ENCODE peak calls at places on chromosomes 5 and 9, in five cellular contexts. L is CD4-positive, CD25-positive, alpha-beta regulatory T cell; N is cardiac muscle cell; G is aorta; Y is effector memory CD4-positive, alpha-beta T cell. F is an unnamed sample. For H3K4me1, the result is how much of the 10 kb centered on the place peaks cover.

GRCh38 chr9:129077236-129077635 is 3.7 kb upstream of the DOLPP1 start:
- DNase-seq in Y (no peak), L (no peak), G (no peak), N (no peak), F (no peak)

GRCh38 chr9:8254527-8254926 is 454.9 kb upstream of the DMAC1 start:
- DNase-seq in L (no peak), N (no peak), Y (no peak), G (no peak), F (no peak)

GRCh38 chr9:129737479-129738269 is 15.2 kb downstream of the PTGES start:
- DNase-seq in G (peak), N (peak), L (peak), Y (peak), F (peak)

GRCh38 chr5:89628876-89629635 is 746.1 kb upstream of the MEF2C start:
- DNase-seq in N (no peak), G (no peak), L (no peak), Y (no peak), F (no peak)

GRCh38 chr9:26975728-26976707 is 19.8 kb downstream of the IFT74 start:
- DNase-seq in G (no peak), L (peak), Y (no peak), N (peak), F (peak)

GRCh38 chr5:107826311-107827000 is 155.7 kb upstream of the EFNA5 start:
- DNase-seq in L (no peak), G (no peak), N (no peak), Y (no peak), F (no peak)

GRCh38 chr9:121607434-121608248 is 43.8 kb upstream of the DAB2IP start:
- DNase-seq in N (peak), Y (no peak), L (no peak), G (peak), F (no peak)

GRCh38 chr5:123209163-123210013 is 120.3 kb downstream of the PRDM6 start:
- DNase-seq in N (no peak), Y (no peak), G (no peak), L (no peak), F (no peak)

GRCh38 chr9:107847977-107848376 is 358.4 kb upstream of the KLF4 start:
- DNase-seq in N (no peak), Y (no peak), G (no peak), L (no peak), F (no peak)

GRCh38 chr5:179700401-179700918 is 1.7 kb downstream of the CANX start:
- DNase-seq in L (no peak), N (peak), Y (no peak), G (peak), F (no peak)

GRCh38 chr5:124206540-124206939 is 539.9 kb downstream of the ZNF608 start:
- DNase-seq in L (no peak), N (no peak), Y (no peak), G (no peak), F (no peak)

GRCh38 chr9:78130004-78130403 is 98.4 kb upstream of the GNAQ start:
- DNase-seq in L (no peak), Y (no peak), G (no peak), N (peak), F (no peak)

GRCh38 chr9:86557063-86557766 is 203.0 kb upstream of the TUT7 start:
- DNase-seq in L (no peak), G (no peak), Y (no peak), N (no peak), F (no peak)

GRCh38 chr5:154849791-154850201 is 607 bp downstream of the FAXDC2 start:
- DNase-seq in L (no peak), G (no peak), N (no peak), Y (no peak), F (no peak)

GRCh38 chr9:22913026-22913425 is 466.4 kb downstream of the DMRTA1 start:
- DNase-seq in L (no peak), G (no peak), Y (no peak), N (no peak), F (no peak)

GRCh38 chr5:122129332-122129731 is at the start of gene ZNF474:
- DNase-seq in N (peak), Y (no peak), G (no peak), L (no peak), F (no peak)

GRCh38 chr9:130962418-130963316 is 23.6 kb upstream of the FIBCD1 start:
- DNase-seq in Y (no peak), N (no peak), L (no peak), G (peak), F (no peak)

GRCh38 chr9:133653638-133654037 is 17.5 kb downstream of the DBH start:
- DNase-seq in G (no peak), N (no peak), L (no peak), Y (no peak), F (no peak)

GRCh38 chr5:143828710-143829109 is 16.7 kb downstream of the HMHB1 start:
- DNase-seq in Y (no peak), G (no peak), L (no peak), N (no peak), F (no peak)

GRCh38 chr9:37343724-37344123 is 78.8 kb upstream of the GRHPR start:
- DNase-seq in L (no peak), Y (no peak), N (no peak), G (no peak), F (no peak)

GRCh38 chr9:4762108-4762888 is 21.3 kb upstream of the AK3 start:
- DNase-seq in Y (peak), L (peak), G (peak), N (peak), F (peak)

GRCh38 chr5:128225245-128226030 is 141.9 kb downstream of the SLC12A2 start:
- DNase-seq in G (no peak), L (no peak), Y (no peak), N (no peak), F (no peak)

GRCh38 chr5:128227984-128228383 is 144.4 kb downstream of the SLC12A2 start:
- DNase-seq in L (no peak), N (no peak), Y (no peak), G (no peak), F (no peak)

GRCh38 chr5:128228506-128228905 is 144.9 kb downstream of the SLC12A2 start:
- DNase-seq in N (no peak), L (no peak), G (no peak), Y (no peak), F (no peak)

GRCh38 chr5:128220841-128221240 is 137.3 kb downstream of the SLC12A2 start:
- DNase-seq in L (no peak), N (no peak), G (no peak), Y (no peak), F (no peak)

GRCh38 chr5:128224336-128224735 is 140.8 kb downstream of the SLC12A2 start:
- DNase-seq in L (no peak), N (no peak), Y (no peak), G (no peak), F (no peak)
- H3K27ac ChIP-seq in L (no peak), N (no peak), Y (no peak), G (no peak), F (no peak)

DNA sequence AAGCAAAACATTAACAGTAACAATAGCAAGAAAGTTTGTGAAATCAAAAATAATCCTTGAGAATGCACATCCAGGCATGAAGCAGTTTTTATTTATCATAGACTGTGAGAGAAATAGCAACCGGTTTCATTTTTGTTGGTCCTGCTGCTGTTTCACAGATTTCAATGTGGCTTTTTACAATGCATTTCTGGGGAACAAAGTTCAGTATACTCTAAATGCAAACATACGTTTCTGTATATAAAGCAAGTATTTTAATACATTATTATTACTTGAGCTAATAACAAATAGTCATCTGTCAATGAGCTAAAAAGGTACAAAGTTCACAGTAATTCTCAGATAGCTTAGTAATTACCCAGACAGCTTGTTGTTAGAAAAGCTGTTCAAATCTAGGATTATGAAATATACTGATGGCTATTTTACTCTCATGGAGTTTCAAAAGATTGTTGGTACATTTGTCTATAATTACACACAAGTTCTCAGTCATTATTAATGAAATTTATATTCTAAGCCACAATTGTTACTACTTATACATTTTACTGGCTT is 50.8 kb downstream of the PBX3 start:
- DNase-seq in L (no peak), G (no peak), N (no peak), Y (no peak), F (no peak)
- H3K4me1 ChIP-seq in L (under half), G (under half), N (under half), Y (under half), F (under half)

GRCh38 chr9:125496313-125496838 is 210.6 kb downstream of the MAPKAP1 start:
- DNase-seq in L (no peak), G (no peak), Y (no peak), N (no peak), F (no peak)
- H3K27ac ChIP-seq in L (no peak), G (no peak), Y (no peak), N (no peak), F (no peak)

DNA sequence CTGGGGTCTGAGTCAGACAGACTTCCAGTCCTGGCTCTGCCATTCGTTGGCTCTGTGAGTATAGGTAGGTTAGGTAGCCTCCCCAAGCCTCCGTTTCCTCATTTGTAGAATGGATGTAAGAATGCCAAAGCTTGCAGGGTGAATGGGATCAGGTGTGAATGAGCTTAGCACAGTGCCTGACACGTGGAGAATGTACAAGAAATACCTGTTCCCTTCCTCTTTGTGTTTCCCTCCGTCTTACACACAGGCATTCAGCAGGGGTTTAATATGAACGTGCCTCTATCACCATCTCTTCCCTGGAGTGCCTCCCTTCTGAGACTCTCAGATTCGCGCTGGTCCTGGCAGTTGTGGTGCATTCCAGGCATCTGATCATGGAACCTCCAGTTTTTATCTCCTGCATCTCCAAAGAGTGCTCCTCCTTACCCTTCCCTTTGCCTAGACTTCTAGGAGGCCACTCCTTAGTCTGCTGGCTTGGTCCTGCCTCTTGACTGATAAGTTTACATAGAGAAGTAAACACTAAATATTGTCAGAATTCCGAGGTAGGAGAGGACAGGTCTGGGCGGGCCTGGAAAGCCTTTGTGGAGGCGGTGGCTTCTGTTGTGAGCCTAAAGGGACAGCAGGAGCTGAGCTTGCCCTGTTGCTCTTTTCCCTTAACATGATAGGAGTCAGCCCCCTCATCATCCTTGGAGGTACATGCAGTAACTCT is 199.4 kb downstream of the AOPEP start:
- DNase-seq in G (no peak), Y (no peak), N (no peak), L (no peak), F (no peak)
- H3K4me1 ChIP-seq in G (under half), Y (under half), N (half or more), L (under half), F (under half)

DNA sequence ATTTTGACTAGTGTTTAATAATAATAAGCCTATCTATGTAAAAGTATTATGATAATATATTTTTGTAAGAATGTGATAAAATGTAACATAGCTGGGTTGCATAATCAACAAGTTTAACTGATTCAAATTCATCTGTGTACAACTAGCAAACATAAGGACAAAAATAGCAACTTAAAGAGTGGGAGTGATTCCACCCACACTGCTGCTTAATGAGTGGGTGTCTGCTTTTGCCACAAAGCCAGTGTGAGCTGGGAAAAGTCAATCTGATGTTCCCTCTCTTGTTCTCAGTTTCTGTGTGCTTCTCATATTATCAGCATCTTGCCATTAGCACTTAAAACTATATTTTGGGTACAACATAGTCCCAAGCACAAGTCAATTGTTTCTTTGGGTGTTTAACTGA is 111.1 kb upstream of the DPYSL3 start:
- DNase-seq in Y (no peak), G (no peak), L (no peak), N (no peak), F (no peak)
- H3K27ac ChIP-seq in Y (no peak), G (no peak), L (no peak), N (no peak), F (no peak)

GRCh38 chr9:21549890-21550289 is 67.8 kb upstream of the IFNE start:
- DNase-seq in G (no peak), N (no peak), L (no peak), Y (no peak), F (no peak)

GRCh38 chr9:21551401-21551800 is 69.3 kb upstream of the IFNE start:
- DNase-seq in G (no peak), L (no peak), N (no peak), Y (no peak), F (no peak)

GRCh38 chr9:21550392-21550791 is 68.3 kb upstream of the IFNE start:
- DNase-seq in N (no peak), Y (no peak), L (no peak), G (no peak), F (no peak)

GRCh38 chr9:21553441-21553840 is 71.3 kb upstream of the IFNE start:
- DNase-seq in G (no peak), L (no peak), N (no peak), Y (no peak), F (no peak)

DNA sequence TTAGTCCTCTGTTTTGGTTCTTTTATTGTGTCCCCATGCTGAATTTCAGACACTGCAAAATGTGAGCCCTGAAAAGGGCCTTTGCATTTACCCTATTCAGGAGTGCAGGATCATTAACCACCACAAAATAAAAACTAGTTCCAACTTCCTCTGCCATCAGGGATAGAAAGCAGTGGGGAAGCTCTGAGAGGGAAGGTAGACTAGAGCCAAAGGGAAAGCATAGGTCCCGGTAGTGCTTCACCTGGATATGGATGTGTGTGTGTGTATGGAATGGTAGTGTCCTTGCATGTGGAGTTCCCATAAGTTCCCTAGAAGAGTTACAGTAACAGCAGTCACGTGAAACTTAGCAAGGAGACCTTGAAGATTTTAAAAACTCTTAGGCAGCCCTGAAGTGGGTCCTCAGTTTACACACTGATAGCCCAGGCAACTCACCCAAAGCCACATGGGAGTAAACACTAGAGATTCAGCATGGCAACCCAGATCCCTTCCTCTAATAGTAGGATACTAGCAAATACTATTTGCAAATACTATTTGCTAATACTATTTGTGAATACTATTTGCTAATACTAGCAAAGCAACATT is 70.2 kb upstream of the IFNE start:
- DNase-seq in L (no peak), N (no peak), Y (no peak), G (no peak), F (no peak)
- H3K4me1 ChIP-seq in L (under half), N (under half), Y (under half), G (under half), F (under half)

GRCh38 chr9:624935-625505 is 216.5 kb upstream of the DMRT1 start:
- DNase-seq in Y (no peak), N (no peak), L (no peak), G (no peak), F (no peak)

GRCh38 chr9:616694-617093 is 224.8 kb upstream of the DMRT1 start:
- DNase-seq in L (no peak), G (no peak), Y (no peak), N (no peak), F (no peak)

GRCh38 chr9:617441-618085 is 223.9 kb upstream of the DMRT1 start:
- DNase-seq in N (peak), G (no peak), L (no peak), Y (no peak), F (no peak)

GRCh38 chr9:618478-618877 is 223.0 kb upstream of the DMRT1 start:
- DNase-seq in Y (no peak), L (no peak), N (no peak), G (no peak), F (no peak)

DNA sequence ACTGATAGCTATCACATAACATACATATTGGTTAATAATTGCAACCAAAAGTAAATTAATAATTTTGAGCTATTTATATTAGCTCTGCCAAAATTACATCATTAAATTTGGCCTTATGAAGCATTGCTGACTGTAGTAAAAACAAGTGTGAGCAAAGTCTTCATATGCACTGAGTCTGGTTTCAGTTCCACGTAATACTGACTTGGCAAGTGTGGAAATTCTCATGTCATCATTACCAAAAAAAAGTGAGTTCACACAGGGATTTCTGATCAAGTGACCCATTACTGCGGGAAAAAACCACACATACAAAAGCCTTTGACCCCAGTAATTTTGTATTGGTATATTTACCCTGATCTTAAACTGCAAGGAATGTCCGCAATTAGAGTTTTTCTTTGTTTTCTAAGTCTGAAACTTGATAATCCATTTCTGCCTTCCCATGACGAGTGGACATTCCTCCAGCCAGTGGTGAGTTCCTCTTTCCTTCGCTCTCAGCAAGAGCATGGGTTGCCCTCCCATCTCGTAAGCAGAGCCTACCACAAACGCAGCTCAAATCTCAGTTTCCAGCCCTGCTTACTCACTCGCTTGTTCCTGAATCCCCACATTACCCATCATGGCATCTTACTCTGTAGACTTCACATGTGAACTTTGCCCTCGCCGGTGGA is 220.2 kb upstream of the DMRT1 start:
- DNase-seq in Y (no peak), G (no peak), L (no peak), N (no peak), F (no peak)
- H3K27ac ChIP-seq in Y (no peak), G (peak), L (no peak), N (no peak), F (no peak)

F was measured in naive thymus-derived CD4-positive, alpha-beta T cell.